ENCODE peak calls at places on chromosomes 1 and 21, in six cellular contexts. X is IMR-90, S is K562, R is HepG2, W is A549, D is GM12878. C is an unnamed sample.

GRCh38 chr1:185998391-185998790 is 264.2 kb downstream of the HMCN1 start:
- DNase-seq in X (no peak), S (no peak), R (no peak), W (peak; percentile 22), D (no peak), C (peak; percentile 28)

GRCh38 chr1:41582351-41582750 is 97.9 kb upstream of the EDN2 start:
- DNase-seq in X (no peak), S (no peak), R (no peak), W (no peak), D (no peak), C (no peak)

GRCh38 chr1:56901720-56902119 is 47.1 kb downstream of the C8A start:
- DNase-seq in X (peak; percentile 58), S (no peak), R (no peak), W (no peak), D (no peak), C (no peak)

GRCh38 chr1:109425391-109425790 is 857 bp downstream of the PSMA5 start:
- DNase-seq in X (peak; percentile 38), S (no peak), R (no peak), W (no peak), D (peak; percentile 32), C (no peak)

GRCh38 chr1:17075470-17076255 is 21.8 kb upstream of the SDHB start:
- DNase-seq in X (no peak), S (peak; percentile 82), R (peak; percentile 37), W (peak; percentile 49), D (no peak), C (peak; percentile 70)

GRCh38 chr21:41768371-41769042 is 1.7 kb upstream of the RIPK4 start:
- DNase-seq in X (peak; percentile 85), S (no peak), R (peak; percentile 95), W (peak; percentile 80), D (no peak), C (no peak)

GRCh38 chr21:46191257-46191685 is 7.0 kb upstream of the SPATC1L start:
- DNase-seq in X (peak; percentile 85), S (peak; percentile 46), R (no peak), W (no peak), D (no peak), C (no peak)

GRCh38 chr1:204190212-204191211 is 5.8 kb downstream of the KISS1 start:
- DNase-seq in X (peak; percentile 70), S (peak; percentile 32), R (peak; percentile 60), W (no peak), D (no peak), C (no peak)

GRCh38 chr1:204130178-204130577 is 21.7 kb downstream of the ETNK2 start:
- DNase-seq in X (no peak), S (no peak), R (no peak), W (no peak), D (no peak), C (no peak)

GRCh38 chr1:8374812-8375211 is 56.9 kb downstream of the SLC45A1 start:
- DNase-seq in X (peak; percentile 56), S (peak; percentile 60), R (peak; percentile 49), W (peak; percentile 49), D (no peak), C (peak; percentile 59)

GRCh38 chr1:167345386-167345733 is 124.7 kb downstream of the POU2F1 start:
- DNase-seq in X (peak; percentile 25), S (no peak), R (no peak), W (no peak), D (no peak), C (no peak)

GRCh38 chr1:224052767-224053166 is 61.1 kb upstream of the FBXO28 start:
- DNase-seq in X (peak; percentile 89), S (no peak), R (no peak), W (no peak), D (no peak), C (no peak)
- TF ChIP-seq BHLHE40 in X (no peak), S (no peak), R (no peak), W (no peak), D (no peak), C (no peak)

GRCh38 chr1:188689542-188689941 is 1788.1 kb downstream of the BRINP3 start:
- DNase-seq in X (peak; percentile 33), S (no peak), R (no peak), W (peak; percentile 40), D (no peak), C (no peak)
- TF ChIP-seq BHLHE40 in X (no peak), S (no peak), R (no peak), W (no peak), D (no peak), C (no peak)

DNA sequence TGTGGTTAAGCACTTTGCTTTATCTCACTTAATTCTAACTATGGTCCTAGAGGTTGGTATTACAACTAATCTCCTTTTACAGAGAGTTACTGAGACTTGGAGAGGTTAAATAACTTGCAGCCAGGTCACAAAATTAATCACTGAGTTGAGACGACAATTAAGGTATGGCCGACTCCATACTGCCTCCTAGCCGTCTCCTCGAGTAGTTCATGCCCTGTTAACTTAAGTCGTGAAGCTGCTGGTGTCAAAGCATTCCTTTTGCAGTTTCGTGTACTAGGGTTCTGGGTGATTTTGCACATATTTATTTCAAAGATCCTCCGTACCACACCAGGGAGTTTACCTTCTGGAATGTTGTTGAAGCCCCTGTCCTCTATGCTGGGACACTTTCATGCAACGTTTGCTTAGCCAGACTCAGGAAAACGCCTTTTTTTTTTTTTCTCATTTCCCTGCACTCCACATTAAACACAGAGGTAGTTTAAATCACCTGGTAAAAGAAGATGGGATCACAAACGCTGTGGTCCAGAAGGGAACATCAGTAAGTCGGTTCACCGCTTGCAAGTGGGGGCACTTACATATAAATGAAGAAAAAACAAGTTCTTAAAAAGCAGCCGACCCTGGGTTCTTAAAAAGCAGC is 570 bp upstream of the NEK7 start:
- DNase-seq in X (peak; percentile 66), S (peak; percentile 70), R (peak; percentile 60), W (peak; percentile 85), D (no peak), C (peak; percentile 68)
- TF ChIP-seq BHLHE40 in X (no peak), S (no peak), R (no peak), W (no peak), D (no peak), C (no peak)

GRCh38 chr1:14371806-14372497 is 226.5 kb upstream of the KAZN start:
- DNase-seq in X (no peak), S (no peak), R (no peak), W (no peak), D (no peak), C (no peak)

GRCh38 chr1:14367444-14367843 is 231.0 kb upstream of the KAZN start:
- DNase-seq in X (no peak), S (no peak), R (no peak), W (no peak), D (no peak), C (no peak)

GRCh38 chr1:14372526-14372925 is 226.0 kb upstream of the KAZN start:
- DNase-seq in X (no peak), S (no peak), R (no peak), W (no peak), D (no peak), C (no peak)

GRCh38 chr1:14366361-14367018 is 232.0 kb upstream of the KAZN start:
- DNase-seq in X (no peak), S (no peak), R (no peak), W (no peak), D (no peak), C (peak; percentile 49)

GRCh38 chr1:14369526-14370213 is 228.8 kb upstream of the KAZN start:
- DNase-seq in X (no peak), S (no peak), R (no peak), W (no peak), D (no peak), C (no peak)
- TF ChIP-seq BHLHE40 in X (no peak), S (no peak), R (no peak), W (no peak), D (no peak), C (no peak)

GRCh38 chr1:94817697-94818096 is 2.5 kb upstream of the SLC44A3 start:
- DNase-seq in X (no peak), S (no peak), R (peak; percentile 32), W (no peak), D (no peak), C (no peak)
- TF ChIP-seq BHLHE40 in X (no peak), S (no peak), R (no peak), W (no peak), D (no peak), C (no peak)

GRCh38 chr1:182163821-182164223 is 102.3 kb upstream of the ZNF648 start:
- DNase-seq in X (no peak), S (no peak), R (no peak), W (no peak), D (no peak), C (no peak)
- TF ChIP-seq BHLHE40 in X (no peak), S (no peak), R (no peak), W (no peak), D (no peak), C (no peak)

DNA sequence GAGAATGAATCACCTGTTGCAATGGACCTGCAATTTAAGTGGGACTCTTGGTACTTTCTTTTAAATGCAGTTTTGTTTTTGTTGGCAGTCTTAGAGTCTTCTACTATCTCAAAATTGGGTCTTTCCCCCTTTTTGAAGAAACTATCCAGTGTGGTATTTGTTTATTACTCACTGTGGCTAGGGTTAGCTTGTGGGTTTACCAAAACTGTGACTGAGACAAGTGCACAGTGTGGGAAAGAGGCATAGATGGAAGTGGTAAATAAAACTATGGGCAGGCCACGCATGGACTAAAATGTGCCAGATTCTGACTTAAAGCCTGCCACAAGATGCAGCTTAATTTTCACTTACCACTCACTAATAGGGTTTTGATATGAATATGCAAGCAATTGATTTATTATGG is 1441.7 kb downstream of the PLA2G4A start:
- DNase-seq in X (no peak), S (no peak), R (no peak), W (no peak), D (no peak), C (no peak)
- TF ChIP-seq BHLHE40 in X (no peak), S (no peak), R (no peak), W (no peak), D (no peak), C (no peak)

GRCh38 chr1:38932496-38933014 is 9.1 kb downstream of the RHBDL2 start:
- DNase-seq in X (no peak), S (no peak), R (no peak), W (no peak), D (no peak), C (no peak)
- TF ChIP-seq BHLHE40 in X (no peak), S (no peak), R (no peak), W (no peak), D (no peak), C (no peak)

GRCh38 chr1:27366113-27366410 is 699 bp downstream of the MAP3K6 start:
- DNase-seq in X (peak; percentile 49), S (peak; percentile 89), R (peak; percentile 52), W (peak; percentile 78), D (no peak), C (peak; percentile 74)
- TF ChIP-seq BHLHE40 in X (no peak), S (no peak), R (peak; percentile 10), W (no peak), D (no peak), C (no peak)

C was measured in HEK293T.